ENCODE peak calls at places on chromosome 1, in seven cellular contexts. R is ELR, I is HTR-8/SVneo, X is GM04503, P is kidney tubule cell, S is OCI-LY7, U is lower lobe of right lung. E is an unnamed sample.

GRCh38 chr1:17721444-17721843 is 33.7 kb upstream of the ACTL8 start:
- DNase-seq in X (no peak), P (no peak), U (no peak), I (no peak), S (no peak), R (no peak), E (no peak)

GRCh38 chr1:184866991-184867788 is 107.1 kb downstream of the NIBAN1 start:
- DNase-seq in U (no peak), P (peak), S (no peak), R (peak), I (peak), X (peak), E (no peak)

GRCh38 chr1:30847358-30847972 is 61.1 kb downstream of the SDC3 start:
- DNase-seq in S (no peak), X (no peak), R (peak), P (peak), I (no peak), U (peak), E (no peak)

GRCh38 chr1:34983700-34984355 is 1.3 kb downstream of the TMEM35B start:
- DNase-seq in U (no peak), I (no peak), P (peak), R (peak), S (peak), X (no peak), E (no peak)

GRCh38 chr1:205064301-205064700 is 20.0 kb downstream of the TMEM81 start:
- DNase-seq in P (no peak), S (no peak), X (no peak), R (no peak), I (no peak), U (no peak), E (no peak)

GRCh38 chr1:156079762-156080597 is 2.3 kb downstream of the MEX3A start:
- DNase-seq in P (no peak), I (no peak), S (no peak), U (no peak), X (no peak), R (no peak), E (no peak)

GRCh38 chr1:166167395-166167922 is 658 bp upstream of the FAM78B start:
- DNase-seq in S (no peak), R (no peak), P (peak), I (no peak), U (no peak), X (no peak), E (peak)

GRCh38 chr1:183069562-183070216 is 46.5 kb downstream of the LAMC1 start:
- DNase-seq in S (no peak), I (no peak), U (peak), R (peak), P (peak), X (no peak), E (peak)

GRCh38 chr1:183267646-183268431 is 81.8 kb downstream of the LAMC2 start:
- DNase-seq in P (peak), R (peak), I (no peak), S (no peak), U (no peak), X (peak), E (no peak)

GRCh38 chr1:173362543-173362942 is 114.6 kb upstream of the PRDX6 start:
- DNase-seq in S (no peak), I (no peak), X (no peak), P (no peak), U (no peak), R (no peak), E (no peak)

GRCh38 chr1:68782890-68783289 is 286.0 kb upstream of the DEPDC1 start:
- DNase-seq in U (no peak), R (no peak), P (no peak), S (no peak), I (no peak), X (no peak), E (no peak)

GRCh38 chr1:152735648-152736047 is 22.2 kb upstream of the KPRP start:
- DNase-seq in X (no peak), R (no peak), P (no peak), I (no peak), S (no peak), U (no peak), E (no peak)

GRCh38 chr1:226697151-226697575 is 41.9 kb downstream of the ITPKB start:
- DNase-seq in S (no peak), U (no peak), R (peak), P (peak), I (no peak), X (no peak), E (no peak)

GRCh38 chr1:179742717-179743678 is at the start of gene FAM163A:
- DNase-seq in P (no peak), S (no peak), U (no peak), X (no peak), I (no peak), R (no peak), E (no peak)

GRCh38 chr1:50368179-50369007 is 54.9 kb downstream of the DMRTA2 start:
- DNase-seq in X (no peak), R (peak), U (no peak), I (peak), S (peak), P (peak), E (peak)

GRCh38 chr1:199590708-199591107 is 436.8 kb upstream of the NR5A2 start:
- DNase-seq in R (no peak), I (no peak), U (no peak), X (no peak), P (no peak), S (no peak), E (no peak)

GRCh38 chr1:156153362-156153761 is at the start of gene SEMA4A:
- DNase-seq in S (no peak), U (peak), I (no peak), R (no peak), P (peak), X (no peak), E (no peak)

GRCh38 chr1:221839794-221840395 is 98.0 kb upstream of the DUSP10 start:
- DNase-seq in U (no peak), P (peak), S (no peak), X (peak), R (peak), I (peak), E (no peak)

GRCh38 chr1:43421396-43421795 is 31.7 kb downstream of the SZT2 start:
- DNase-seq in I (no peak), U (no peak), R (no peak), X (no peak), S (no peak), P (no peak), E (no peak)

GRCh38 chr1:152048641-152048970 is 11.8 kb upstream of the S100A11 start:
- DNase-seq in X (no peak), R (no peak), P (no peak), U (no peak), S (no peak), I (no peak), E (no peak)

GRCh38 chr1:22958556-22958955 is 14.1 kb downstream of the LACTBL1 start:
- DNase-seq in R (no peak), S (no peak), U (no peak), I (no peak), P (no peak), X (no peak), E (no peak)

GRCh38 chr1:111444031-111444430 is 5.0 kb downstream of the WDR77 start:
- DNase-seq in U (no peak), X (no peak), I (no peak), R (no peak), P (no peak), S (no peak), E (no peak)

GRCh38 chr1:31244326-31244725 is 4.6 kb upstream of the NKAIN1 start:
- DNase-seq in X (no peak), S (no peak), U (no peak), P (peak), I (no peak), R (peak), E (no peak)

GRCh38 chr1:56526571-56527174 is 52.7 kb downstream of the PLPP3 start:
- DNase-seq in S (peak), X (no peak), I (no peak), P (peak), R (peak), U (no peak), E (no peak)